ENCODE peak calls at places on chromosomes 12 and 14, in ten cellular contexts. Q is ELR; B is NCI-H2081; F is non-pigmented ciliary epithelial cell; K is stimulated activated CD8-positive, alpha-beta memory T cell treated with anti-CD3 and anti-CD28 coated beads, Interleukin-2, amount 100 ng/mL, for 1 hour; E is NCI-H774; G is T-helper 2 cell treated with Interferon-gamma antibody and Interleukin-4, amounts not matched to agents 5 μg/mL and 100 μg/mL, for 36 hours; T is nephron progenitor cell; D is tibial artery; Z is T follicular helper cell. O is an unnamed sample.

GRCh38 chr12:127416796-127417195 is 850.2 kb upstream of the TMEM132C start:
- DNase-seq in Q (peak), B (no peak), F (no peak), K (no peak), E (no peak), G (no peak), T (no peak), D (no peak), Z (no peak), O (no peak)

GRCh38 chr12:56084958-56085543 is 5.1 kb downstream of the ERBB3 start:
- DNase-seq in Q (peak), B (no peak), F (no peak), K (no peak), E (no peak), G (peak), T (peak), D (no peak), Z (no peak), O (no peak)

GRCh38 chr14:68800361-68800760 is 7.5 kb upstream of the ZFP36L1 start:
- DNase-seq in Q (peak), B (no peak), F (no peak), K (no peak), E (no peak), G (no peak), T (no peak), D (no peak), Z (no peak), O (no peak)

GRCh38 chr12:103688659-103689058 is 101.6 kb downstream of the STAB2 start:
- DNase-seq in Q (no peak), B (no peak), F (no peak), K (no peak), E (no peak), G (peak), T (no peak), D (no peak), Z (no peak), O (no peak)

GRCh38 chr14:52313903-52314481 is at the start of gene PTGER2:
- DNase-seq in Q (peak), B (peak), F (peak), K (peak), E (peak), G (peak), T (peak), D (peak), Z (peak), O (peak)

GRCh38 chr12:2481951-2482350 is 312.8 kb upstream of the FKBP4 start:
- DNase-seq in Q (no peak), B (no peak), F (no peak), K (no peak), E (no peak), G (no peak), T (no peak), D (no peak), Z (no peak), O (no peak)

GRCh38 chr12:27018071-27018470 is 3.9 kb upstream of the TM7SF3 start:
- DNase-seq in Q (no peak), B (no peak), F (no peak), K (no peak), E (no peak), G (no peak), T (no peak), D (no peak), Z (no peak), O (no peak)

GRCh38 chr12:77120695-77121094 is 55.3 kb upstream of the E2F7 start:
- DNase-seq in Q (peak), B (no peak), F (no peak), K (no peak), E (no peak), G (no peak), T (no peak), D (no peak), Z (no peak), O (no peak)

GRCh38 chr12:94570161-94570560 is 80.2 kb downstream of the TMCC3 start:
- DNase-seq in Q (peak), B (no peak), F (peak), K (no peak), E (no peak), G (no peak), T (no peak), D (no peak), Z (no peak), O (no peak)

GRCh38 chr12:132524405-132524804 is 34.5 kb downstream of the FBRSL1 start:
- DNase-seq in Q (peak), B (no peak), F (peak), K (no peak), E (no peak), G (no peak), T (no peak), D (no peak), Z (no peak), O (no peak)

GRCh38 chr12:109386079-109386473 is 38.4 kb downstream of the MYO1H start:
- DNase-seq in Q (no peak), B (no peak), F (no peak), K (no peak), E (no peak), G (no peak), T (no peak), D (no peak), Z (no peak), O (no peak)

GRCh38 chr12:120994059-120994458 is 15.7 kb downstream of the HNF1A start:
- DNase-seq in Q (no peak), B (no peak), F (no peak), K (no peak), E (no peak), G (no peak), T (no peak), D (no peak), Z (no peak), O (no peak)

GRCh38 chr12:45728625-45729232 is 777 bp upstream of the ARID2 start:
- DNase-seq in Q (peak), B (peak), F (peak), K (peak), E (peak), G (peak), T (peak), D (peak), Z (peak), O (peak)

GRCh38 chr12:101719566-101719965 is 19.7 kb downstream of the SYCP3 start:
- DNase-seq in Q (peak), B (no peak), F (no peak), K (no peak), E (no peak), G (no peak), T (no peak), D (no peak), Z (no peak), O (no peak)

GRCh38 chr12:122870867-122871664 is 24.9 kb downstream of the VPS37B start:
- DNase-seq in Q (no peak), B (no peak), F (no peak), K (no peak), E (no peak), G (no peak), T (no peak), D (no peak), Z (no peak), O (no peak)

GRCh38 chr12:124849382-124849781 is 14.3 kb downstream of the SCARB1 start:
- DNase-seq in Q (no peak), B (no peak), F (no peak), K (no peak), E (no peak), G (no peak), T (no peak), D (no peak), Z (no peak), O (no peak)

GRCh38 chr12:133190176-133190575 is 8.9 kb downstream of the ZNF268 start:
- DNase-seq in Q (no peak), B (no peak), F (no peak), K (no peak), E (no peak), G (no peak), T (no peak), D (no peak), Z (no peak), O (no peak)

GRCh38 chr12:2944401-2945047 is 14.7 kb upstream of the TEAD4 start:
- DNase-seq in Q (peak), B (peak), F (no peak), K (peak), E (peak), G (peak), T (peak), D (no peak), Z (peak), O (no peak)

GRCh38 chr12:115135800-115136211 is 451.8 kb upstream of the TBX3 start:
- DNase-seq in Q (no peak), B (no peak), F (no peak), K (no peak), E (peak), G (no peak), T (peak), D (peak), Z (no peak), O (peak)

GRCh38 chr14:95523818-95524448 is 7.5 kb upstream of the SYNE3 start:
- DNase-seq in Q (peak), B (no peak), F (no peak), K (no peak), E (no peak), G (no peak), T (no peak), D (no peak), Z (no peak), O (peak)

GRCh38 chr12:93368766-93369165 is 9.0 kb upstream of the NUDT4 start:
- DNase-seq in Q (no peak), B (no peak), F (no peak), K (no peak), E (no peak), G (no peak), T (no peak), D (no peak), Z (no peak), O (no peak)

GRCh38 chr14:91367173-91368171 is 50.1 kb downstream of the CCDC88C start:
- DNase-seq in Q (peak), B (no peak), F (peak), K (no peak), E (no peak), G (peak), T (no peak), D (no peak), Z (peak), O (no peak)

GRCh38 chr12:29688914-29689313 is 94.8 kb downstream of the TMTC1 start:
- DNase-seq in Q (no peak), B (no peak), F (no peak), K (no peak), E (no peak), G (no peak), T (no peak), D (no peak), Z (no peak), O (no peak)

GRCh38 chr12:123065666-123066457 is 85.0 kb downstream of the PITPNM2 start:
- DNase-seq in Q (no peak), B (no peak), F (no peak), K (no peak), E (no peak), G (no peak), T (no peak), D (no peak), Z (no peak), O (no peak)

GRCh38 chr12:122851820-122852219 is 16.6 kb downstream of the HIP1R start:
- DNase-seq in Q (peak), B (no peak), F (no peak), K (no peak), E (no peak), G (no peak), T (no peak), D (peak), Z (no peak), O (peak)

GRCh38 chr14:102966256-102966655 is 43.8 kb downstream of the AMN start:
- DNase-seq in Q (no peak), B (no peak), F (no peak), K (no peak), E (no peak), G (no peak), T (no peak), D (no peak), Z (no peak), O (no peak)

GRCh38 chr12:4825139-4825858 is 84.4 kb upstream of the KCNA1 start:
- DNase-seq in Q (no peak), B (no peak), F (peak), K (no peak), E (no peak), G (peak), T (no peak), D (no peak), Z (no peak), O (no peak)

GRCh38 chr14:73239463-73240241 is 2.3 kb downstream of the PAPLN start:
- DNase-seq in Q (peak), B (no peak), F (peak), K (no peak), E (no peak), G (no peak), T (peak), D (peak), Z (no peak), O (no peak)

GRCh38 chr14:99571303-99571986 is 32.6 kb downstream of the CCDC85C start:
- DNase-seq in Q (no peak), B (peak), F (no peak), K (no peak), E (peak), G (no peak), T (peak), D (no peak), Z (no peak), O (no peak)

GRCh38 chr12:21656931-21657335 is 709 bp downstream of the LDHB start:
- DNase-seq in Q (peak), B (peak), F (no peak), K (no peak), E (no peak), G (peak), T (peak), D (peak), Z (no peak), O (no peak)

GRCh38 chr12:104059963-104060362 is 4.4 kb upstream of the HCFC2 start:
- DNase-seq in Q (no peak), B (no peak), F (no peak), K (no peak), E (no peak), G (no peak), T (no peak), D (no peak), Z (no peak), O (no peak)

GRCh38 chr12:121753844-121754264 is 39.6 kb downstream of the RHOF start:
- DNase-seq in Q (no peak), B (no peak), F (no peak), K (no peak), E (no peak), G (no peak), T (no peak), D (peak), Z (no peak), O (no peak)